ENCODE peak calls at places on chromosomes 12 and 14, in five cellular contexts. One of them, this sample, is unnamed.

GRCh38 chr12:45259732-45260480 is 44.0 kb downstream of the ANO6 start:
- DNase-seq in thoracic aorta: no peak
- DNase-seq in progenitor cell of endocrine pancreas: no peak
- DNase-seq in neural progenitor cell: peak; percentile 50
- DNase-seq in chondrocyte: no peak
- DNase-seq in this sample: no peak

GRCh38 chr14:90301580-90302181 is 30.1 kb downstream of the NRDE2 start:
- DNase-seq in progenitor cell of endocrine pancreas: no peak
- DNase-seq in neural progenitor cell: peak; percentile 15
- DNase-seq in thoracic aorta: no peak
- DNase-seq in chondrocyte: no peak
- DNase-seq in this sample: no peak

GRCh38 chr12:112801055-112801454 is 9.5 kb downstream of the RPH3A start:
- DNase-seq in chondrocyte: no peak
- DNase-seq in thoracic aorta: no peak
- DNase-seq in progenitor cell of endocrine pancreas: no peak
- DNase-seq in neural progenitor cell: no peak
- DNase-seq in this sample: no peak

GRCh38 chr12:28963554-28963953 is 185.5 kb upstream of the FAR2 start:
- DNase-seq in neural progenitor cell: peak; percentile 14
- DNase-seq in thoracic aorta: no peak
- DNase-seq in chondrocyte: no peak
- DNase-seq in progenitor cell of endocrine pancreas: no peak
- DNase-seq in this sample: no peak

GRCh38 chr12:28780096-28780495 is 369.0 kb upstream of the FAR2 start:
- DNase-seq in chondrocyte: no peak
- DNase-seq in thoracic aorta: no peak
- DNase-seq in progenitor cell of endocrine pancreas: no peak
- DNase-seq in neural progenitor cell: no peak
- DNase-seq in this sample: no peak

GRCh38 chr14:49623941-49624806 is 3.6 kb downstream of the MGAT2 start:
- DNase-seq in chondrocyte: no peak
- DNase-seq in progenitor cell of endocrine pancreas: no peak
- DNase-seq in neural progenitor cell: no peak
- DNase-seq in thoracic aorta: no peak
- DNase-seq in this sample: no peak

GRCh38 chr14:60085085-60085484 is 6.6 kb upstream of the PCNX4 start:
- DNase-seq in thoracic aorta: no peak
- DNase-seq in neural progenitor cell: no peak
- DNase-seq in progenitor cell of endocrine pancreas: no peak
- DNase-seq in chondrocyte: no peak
- DNase-seq in this sample: no peak

GRCh38 chr14:31286456-31287293 is 79.1 kb upstream of the HECTD1 start:
- DNase-seq in neural progenitor cell: peak; percentile 36
- DNase-seq in chondrocyte: no peak
- DNase-seq in progenitor cell of endocrine pancreas: no peak
- DNase-seq in thoracic aorta: no peak
- DNase-seq in this sample: no peak

DNA sequence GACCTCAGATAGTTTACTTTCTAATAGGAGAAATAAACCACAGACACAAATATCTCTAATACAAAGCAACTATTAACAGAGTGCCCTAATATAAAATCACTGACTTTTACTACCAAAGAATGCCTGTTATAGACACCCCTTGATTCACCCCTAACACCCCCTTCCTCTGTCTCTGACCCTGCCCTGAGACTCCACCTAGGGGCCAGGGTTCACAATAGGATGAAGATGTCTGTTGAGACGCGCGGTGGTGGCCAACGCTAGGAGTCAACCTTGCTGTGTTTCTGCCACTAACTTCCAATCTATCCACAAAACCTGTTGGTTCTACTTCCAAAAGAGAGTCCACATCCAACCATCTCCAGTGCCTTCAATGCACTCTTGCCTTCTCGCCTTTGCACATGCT is 10.9 kb upstream of the TC2N start:
- DNase-seq in progenitor cell of endocrine pancreas: no peak
- DNase-seq in thoracic aorta: no peak
- DNase-seq in neural progenitor cell: no peak
- DNase-seq in chondrocyte: no peak
- DNase-seq in this sample: no peak
- TF ChIP-seq CTCF in progenitor cell of endocrine pancreas: no peak
- TF ChIP-seq CTCF in thoracic aorta: no peak
- TF ChIP-seq CTCF in neural progenitor cell: no peak
- TF ChIP-seq CTCF in chondrocyte: no peak
- TF ChIP-seq CTCF in this sample: no peak

DNA sequence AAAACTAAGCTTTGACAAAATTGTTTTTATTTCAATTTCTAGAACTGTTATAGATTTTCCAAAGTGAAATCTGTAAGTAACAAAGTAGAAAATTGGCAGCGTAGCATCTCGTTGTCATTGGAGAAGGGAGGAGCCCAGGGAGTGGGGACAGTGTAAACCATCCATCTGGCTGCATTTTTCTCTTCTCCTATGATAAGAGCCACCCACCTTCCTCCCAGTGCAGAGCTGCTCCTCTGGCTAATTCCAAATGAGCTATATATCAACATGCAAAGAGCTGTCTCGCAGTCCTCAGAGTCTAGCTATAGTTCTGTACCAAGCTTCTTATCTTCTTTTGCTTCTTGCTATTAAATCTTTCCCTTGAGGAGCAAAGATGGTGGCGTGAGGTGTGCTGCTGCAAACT is 56.6 kb downstream of the SCN8A start:
- DNase-seq in progenitor cell of endocrine pancreas: no peak
- DNase-seq in chondrocyte: no peak
- DNase-seq in neural progenitor cell: no peak
- DNase-seq in thoracic aorta: no peak
- DNase-seq in this sample: no peak
- TF ChIP-seq CTCF in progenitor cell of endocrine pancreas: no peak
- TF ChIP-seq CTCF in chondrocyte: no peak
- TF ChIP-seq CTCF in neural progenitor cell: no peak
- TF ChIP-seq CTCF in thoracic aorta: no peak
- TF ChIP-seq CTCF in this sample: no peak

GRCh38 chr12:53174881-53175491 is 5.5 kb upstream of the ZNF740 start:
- DNase-seq in neural progenitor cell: peak; percentile 59
- DNase-seq in chondrocyte: peak; percentile 37
- DNase-seq in progenitor cell of endocrine pancreas: peak; percentile 7
- DNase-seq in thoracic aorta: no peak
- DNase-seq in this sample: no peak
- TF ChIP-seq CTCF in neural progenitor cell: peak; percentile 52
- TF ChIP-seq CTCF in chondrocyte: peak; percentile 47
- TF ChIP-seq CTCF in progenitor cell of endocrine pancreas: peak; percentile 45
- TF ChIP-seq CTCF in thoracic aorta: no peak
- TF ChIP-seq CTCF in this sample: no peak

GRCh38 chr12:3835914-3836313 is 37.3 kb downstream of the PARP11 start:
- DNase-seq in thoracic aorta: no peak
- DNase-seq in progenitor cell of endocrine pancreas: no peak
- DNase-seq in chondrocyte: no peak
- DNase-seq in neural progenitor cell: no peak
- DNase-seq in this sample: no peak

GRCh38 chr12:3832738-3833137 is 40.5 kb downstream of the PARP11 start:
- DNase-seq in neural progenitor cell: no peak
- DNase-seq in progenitor cell of endocrine pancreas: no peak
- DNase-seq in thoracic aorta: no peak
- DNase-seq in chondrocyte: no peak
- DNase-seq in this sample: no peak

GRCh38 chr12:3834774-3835173 is 38.4 kb downstream of the PARP11 start:
- DNase-seq in thoracic aorta: no peak
- DNase-seq in chondrocyte: no peak
- DNase-seq in progenitor cell of endocrine pancreas: no peak
- DNase-seq in neural progenitor cell: no peak
- DNase-seq in this sample: no peak

GRCh38 chr12:3836641-3837040 is 36.6 kb downstream of the PARP11 start:
- DNase-seq in neural progenitor cell: no peak
- DNase-seq in chondrocyte: no peak
- DNase-seq in progenitor cell of endocrine pancreas: no peak
- DNase-seq in thoracic aorta: no peak
- DNase-seq in this sample: no peak

GRCh38 chr12:3833670-3834310 is 39.4 kb downstream of the PARP11 start:
- DNase-seq in neural progenitor cell: peak; percentile 10
- DNase-seq in chondrocyte: no peak
- DNase-seq in progenitor cell of endocrine pancreas: no peak
- DNase-seq in thoracic aorta: no peak
- DNase-seq in this sample: no peak
- TF ChIP-seq CTCF in neural progenitor cell: no peak
- TF ChIP-seq CTCF in chondrocyte: no peak
- TF ChIP-seq CTCF in progenitor cell of endocrine pancreas: no peak
- TF ChIP-seq CTCF in thoracic aorta: no peak
- TF ChIP-seq CTCF in this sample: no peak

GRCh38 chr14:74904623-74905503 is 18.2 kb downstream of the RPS6KL1 start:
- DNase-seq in chondrocyte: no peak
- DNase-seq in neural progenitor cell: no peak
- DNase-seq in thoracic aorta: no peak
- DNase-seq in progenitor cell of endocrine pancreas: no peak
- DNase-seq in this sample: no peak

GRCh38 chr14:74907744-74908143 is 15.3 kb downstream of the RPS6KL1 start:
- DNase-seq in neural progenitor cell: no peak
- DNase-seq in progenitor cell of endocrine pancreas: no peak
- DNase-seq in chondrocyte: no peak
- DNase-seq in thoracic aorta: no peak
- DNase-seq in this sample: no peak

GRCh38 chr14:74906923-74907620 is 16.0 kb downstream of the RPS6KL1 start:
- DNase-seq in neural progenitor cell: no peak
- DNase-seq in progenitor cell of endocrine pancreas: no peak
- DNase-seq in thoracic aorta: no peak
- DNase-seq in chondrocyte: no peak
- DNase-seq in this sample: no peak

GRCh38 chr14:74902941-74903705 is 19.9 kb downstream of the RPS6KL1 start:
- DNase-seq in neural progenitor cell: peak; percentile 34
- DNase-seq in progenitor cell of endocrine pancreas: no peak
- DNase-seq in thoracic aorta: no peak
- DNase-seq in chondrocyte: no peak
- DNase-seq in this sample: no peak

DNA sequence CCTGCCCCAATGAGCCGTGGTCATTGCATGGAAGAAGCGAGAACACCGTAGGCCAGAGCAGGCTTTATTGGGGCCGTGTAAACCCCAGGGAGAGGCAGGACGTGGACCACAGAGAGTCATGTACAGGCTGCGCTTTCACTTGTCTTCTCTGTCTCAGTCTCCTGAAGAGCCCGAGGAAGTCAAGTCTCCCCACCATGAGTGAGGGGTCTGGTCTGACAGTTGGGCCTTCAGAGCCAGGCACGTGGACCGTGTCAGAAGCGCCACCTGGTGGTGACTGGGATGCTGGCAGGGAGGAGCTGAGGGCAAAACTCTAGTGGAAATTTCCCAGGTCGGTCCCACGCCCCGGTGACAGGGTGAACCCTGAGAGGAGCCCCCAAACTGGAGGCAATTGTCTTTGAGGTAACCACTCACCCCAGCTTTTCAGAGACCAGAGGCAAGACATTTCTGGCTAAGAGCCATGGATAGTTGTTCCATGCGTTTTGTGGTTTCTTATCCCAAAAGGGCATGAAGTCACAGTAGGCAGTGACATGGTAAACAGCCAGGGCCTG is 17.4 kb downstream of the RPS6KL1 start:
- DNase-seq in chondrocyte: no peak
- DNase-seq in neural progenitor cell: peak; percentile 81
- DNase-seq in thoracic aorta: no peak
- DNase-seq in progenitor cell of endocrine pancreas: peak; percentile 72
- DNase-seq in this sample: peak; percentile 88
- TF ChIP-seq CTCF in chondrocyte: peak; percentile 96
- TF ChIP-seq CTCF in neural progenitor cell: peak; percentile 93
- TF ChIP-seq CTCF in thoracic aorta: peak; percentile 96
- TF ChIP-seq CTCF in progenitor cell of endocrine pancreas: peak; percentile 94
- TF ChIP-seq CTCF in this sample: peak; percentile 83

This sample was measured in omental fat pad.